ENCODE peak calls at places on chromosomes 6 and 20, in five cellular contexts. A is AG09319; D is CD4-positive, alpha-beta T cell; O is endothelial cell; X is kidney epithelial cell. I is an unnamed sample.
A peak's percentile ranks its signal among the peaks of the same experiment; 100 is the strongest.

GRCh38 chr6:19906161-19906560 is 69.0 kb downstream of the ID4 start:
- DNase-seq in X (no peak), D (no peak), A (no peak), O (no peak), I (no peak)

GRCh38 chr20:50020283-50020682 is 37.5 kb downstream of the SNAI1 start:
- DNase-seq in A (no peak), O (no peak), D (no peak), X (no peak), I (no peak)

GRCh38 chr20:33812673-33813462 is 1.7 kb downstream of the CHMP4B start:
- DNase-seq in D (no peak), X (no peak), O (no peak), A (no peak), I (no peak)

GRCh38 chr6:87237804-87238203 is 82.4 kb downstream of the ZNF292 start:
- DNase-seq in D (no peak), X (no peak), A (peak; percentile 7), O (no peak), I (peak; percentile 31)

GRCh38 chr6:42692151-42692911 is 30.1 kb downstream of the PRPH2 start:
- DNase-seq in A (no peak), D (no peak), X (peak; percentile 61), O (no peak), I (no peak)

GRCh38 chr6:148422085-148422484 is 79.4 kb downstream of the SASH1 start:
- DNase-seq in A (no peak), X (peak; percentile 65), O (no peak), D (no peak), I (no peak)

GRCh38 chr6:136666041-136666440 is 115.8 kb upstream of the MAP7 start:
- DNase-seq in A (no peak), X (no peak), O (no peak), D (no peak), I (no peak)

GRCh38 chr6:159151266-159151855 is 17.8 kb upstream of the FNDC1 start:
- DNase-seq in D (no peak), O (peak; percentile 71), A (peak; percentile 14), X (no peak), I (peak; percentile 57)

GRCh38 chr6:37765182-37765780 is 54.2 kb upstream of the ZFAND3 start:
- DNase-seq in A (no peak), D (no peak), O (no peak), X (no peak), I (no peak)

GRCh38 chr6:92922216-92922806 is 497.0 kb downstream of the EPHA7 start:
- DNase-seq in X (no peak), O (no peak), D (no peak), A (no peak), I (no peak)

GRCh38 chr6:155103816-155104366 is 108.8 kb downstream of the TIAM2 start:
- DNase-seq in O (no peak), A (no peak), X (no peak), D (no peak), I (no peak)

GRCh38 chr6:22149501-22150490 is 147.0 kb downstream of the PRL start:
- DNase-seq in O (no peak), D (no peak), X (peak; percentile 54), A (no peak), I (no peak)

GRCh38 chr6:33124525-33124901 is 48.7 kb downstream of the HLA-DPB1 start:
- DNase-seq in D (no peak), X (no peak), O (no peak), A (no peak), I (no peak)

GRCh38 chr20:4898282-4898681 is 103.0 kb downstream of the SLC23A2 start:
- DNase-seq in O (no peak), D (no peak), X (peak; percentile 77), A (peak; percentile 39), I (no peak)

GRCh38 chr6:37819802-37820712 is 530 bp downstream of the ZFAND3 start:
- DNase-seq in D (peak; percentile 39), O (peak; percentile 51), X (peak; percentile 29), A (no peak), I (peak; percentile 54)

GRCh38 chr6:104462811-104463599 is 396.7 kb downstream of the HACE1 start:
- DNase-seq in O (no peak), D (no peak), X (no peak), A (no peak), I (no peak)

GRCh38 chr6:165799736-165800135 is 136.7 kb upstream of the PDE10A start:
- DNase-seq in D (no peak), X (no peak), O (no peak), A (no peak), I (no peak)

GRCh38 chr20:42740191-42740870 is 449.4 kb downstream of the PTPRT start:
- DNase-seq in O (no peak), X (no peak), D (no peak), A (no peak), I (no peak)

GRCh38 chr6:40585661-40586269 is 1.4 kb downstream of the LRFN2 start:
- DNase-seq in D (no peak), X (no peak), A (no peak), O (no peak), I (no peak)

GRCh38 chr20:48405909-48406308 is 421.9 kb downstream of the PREX1 start:
- DNase-seq in D (no peak), O (peak; percentile 15), A (no peak), X (no peak), I (no peak)

GRCh38 chr20:58690851-58691250 is 1.7 kb upstream of the NPEPL1 start:
- DNase-seq in O (no peak), A (no peak), X (no peak), D (no peak), I (no peak)

GRCh38 chr20:3071610-3072529 is at the start of gene OXT:
- DNase-seq in A (no peak), X (no peak), D (peak; percentile 76), O (no peak), I (peak; percentile 88)

GRCh38 chr20:24314053-24314452 is 155.4 kb upstream of the SYNDIG1 start:
- DNase-seq in X (no peak), A (no peak), O (no peak), D (no peak), I (no peak)

GRCh38 chr6:50819906-50820589 is 1.4 kb downstream of the TFAP2B start:
- DNase-seq in X (no peak), A (no peak), D (no peak), O (no peak), I (no peak)

GRCh38 chr6:37822851-37823682 is 3.5 kb downstream of the ZFAND3 start:
- DNase-seq in A (no peak), O (no peak), D (no peak), X (no peak), I (no peak)

GRCh38 chr6:16244446-16244845 is 6.1 kb downstream of the GMPR start:
- DNase-seq in X (no peak), A (no peak), D (no peak), O (no peak), I (no peak)

GRCh38 chr20:45365444-45365970 is 2.6 kb downstream of the SYS1 start:
- DNase-seq in D (no peak), O (no peak), A (no peak), X (no peak), I (no peak)

GRCh38 chr20:2449386-2449785 is 21.2 kb downstream of the SNRPB start:
- DNase-seq in O (no peak), A (no peak), X (no peak), D (no peak), I (no peak)

GRCh38 chr20:60137657-60138245 is 179.5 kb downstream of the CDH26 start:
- DNase-seq in A (no peak), O (peak; percentile 51), X (no peak), D (no peak), I (no peak)

GRCh38 chr6:168124161-168124560 is 45.1 kb upstream of the FRMD1 start:
- DNase-seq in A (no peak), X (no peak), D (no peak), O (no peak), I (no peak)

GRCh38 chr20:6473197-6473596 is 294.3 kb upstream of the BMP2 start:
- DNase-seq in D (no peak), A (peak; percentile 7), O (no peak), X (no peak), I (no peak)

GRCh38 chr6:45783716-45784115 is 231.9 kb downstream of the CLIC5 start:
- DNase-seq in A (no peak), D (no peak), X (no peak), O (no peak), I (no peak)

DNA sequence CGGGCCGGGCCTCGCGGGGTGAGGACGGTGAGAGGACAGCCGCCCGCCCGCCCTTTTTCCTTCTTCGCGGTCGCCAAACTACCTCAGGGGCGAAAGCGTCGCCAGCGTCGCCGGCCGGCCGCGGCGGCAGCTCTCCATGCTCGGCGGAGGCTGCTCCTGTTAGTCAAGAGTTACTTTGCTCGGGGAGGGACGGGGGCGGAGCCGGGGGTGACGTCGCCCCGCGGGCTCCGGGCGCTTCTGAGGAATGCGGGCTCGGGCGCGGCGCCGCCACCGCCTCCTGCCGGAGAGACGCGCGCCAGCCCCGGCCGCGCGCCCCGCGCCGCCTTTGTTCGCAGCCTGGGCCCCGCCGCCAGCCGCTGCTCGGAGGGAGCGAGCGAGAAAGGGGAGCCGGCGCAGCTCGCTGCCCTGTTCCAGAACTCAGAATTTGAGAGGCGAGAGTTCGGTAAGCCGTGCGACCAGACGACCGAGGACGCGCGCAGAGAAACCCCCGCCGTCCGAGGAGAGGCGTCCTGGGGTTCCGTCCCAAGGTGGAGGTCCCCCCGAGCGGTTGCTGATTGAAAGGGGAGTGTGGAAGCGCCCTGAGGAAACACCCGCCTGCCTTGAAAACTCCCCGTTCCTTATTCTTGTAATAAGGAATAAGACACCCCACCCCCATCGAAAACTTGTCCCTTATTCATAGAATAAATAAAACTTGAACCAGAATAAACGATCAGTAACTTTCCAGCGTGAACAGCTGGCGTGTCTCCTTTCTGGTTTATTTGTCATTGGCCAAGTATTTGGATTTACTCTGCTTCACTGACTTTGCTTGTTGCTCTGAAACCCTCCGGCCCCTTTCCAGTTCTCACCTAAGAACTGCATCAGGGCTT is at the start of gene PTPRK:
- DNase-seq in X (peak; percentile 72), A (peak; percentile 82), D (peak; percentile 86), O (peak; percentile 94), I (peak; percentile 69)
- TF ChIP-seq CTCF in X (no peak), A (peak; percentile 18), D (no peak), O (peak; percentile 74), I (peak; percentile 26)

DNA sequence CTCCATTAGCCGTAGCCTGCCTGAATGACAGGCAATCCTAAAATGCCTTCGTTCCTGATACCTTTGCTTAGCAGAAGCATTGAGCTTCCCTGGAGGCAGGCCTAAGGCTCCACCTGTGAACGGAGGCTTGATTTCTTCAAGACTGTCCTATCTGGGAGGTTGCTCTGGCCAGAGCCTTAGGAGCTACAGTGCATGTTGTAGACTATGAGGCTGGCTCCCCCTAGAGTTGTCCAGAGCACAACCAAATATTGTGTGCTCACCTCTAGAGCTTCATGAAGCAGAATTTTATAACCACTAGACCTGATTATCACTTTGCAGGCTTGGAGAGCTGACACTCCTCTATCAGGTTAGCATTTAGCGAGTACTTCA is 217.8 kb downstream of the MAFB start:
- DNase-seq in X (no peak), A (no peak), O (peak; percentile 7), D (no peak), I (no peak)
- TF ChIP-seq CTCF in X (no peak), A (no peak), O (no peak), D (no peak), I (no peak)

DNA sequence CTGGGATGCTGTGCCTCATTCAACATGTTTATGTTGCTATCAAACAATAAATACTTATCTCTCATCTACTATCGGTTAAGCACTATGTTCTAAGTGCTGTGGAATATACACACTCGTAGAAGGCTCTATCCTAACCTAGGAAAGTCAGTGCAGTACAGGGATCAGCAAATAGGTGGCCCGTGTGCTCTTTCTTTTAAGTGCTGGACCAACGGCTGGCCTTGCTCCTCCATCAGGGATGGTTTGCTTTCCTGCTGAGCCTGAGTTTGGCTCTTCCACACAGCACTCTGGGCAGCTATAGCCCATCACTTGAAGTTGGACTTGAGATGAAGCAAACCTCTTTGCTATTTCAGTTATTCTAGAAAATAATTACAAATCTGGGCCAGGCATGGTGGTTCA is 66.9 kb upstream of the KCNK16 start:
- DNase-seq in O (peak; percentile 19), D (no peak), X (no peak), A (no peak), I (no peak)
- TF ChIP-seq CTCF in O (no peak), D (no peak), X (peak; percentile 21), A (peak; percentile 23), I (no peak)

GRCh38 chr20:17570347-17571152 is 675 bp downstream of the DSTN start:
- DNase-seq in D (no peak), O (peak; percentile 56), A (no peak), X (no peak), I (no peak)
- TF ChIP-seq CTCF in D (no peak), O (no peak), A (no peak), X (no peak), I (no peak)

I was measured in B cell.